ENCODE peak calls at places on chromosomes 1 and 21, in six cellular contexts. O is IMR-90, V is K562, Z is suprapubic skin, M is ovary, E is gastrocnemius medialis. R is an unnamed sample. For H3K36me3, the result is how much of the 10 kb centered on the place peaks cover.

GRCh38 chr1:183533617-183534174 is 56.6 kb downstream of the NCF2 start:
- DNase-seq in M (no peak), V (no peak), Z (no peak), E (no peak), O (no peak), R (no peak)

GRCh38 chr1:1680031-1680911 is 12.3 kb downstream of the SLC35E2B start:
- DNase-seq in O (no peak), M (no peak), V (peak), E (no peak), Z (no peak), R (peak)

GRCh38 chr1:70978623-70979022 is 69.0 kb downstream of the PTGER3 start:
- DNase-seq in O (no peak), E (no peak), Z (no peak), V (no peak), M (no peak), R (no peak)

GRCh38 chr21:40852563-40852962 is 5.6 kb upstream of the DSCAM start:
- DNase-seq in O (no peak), Z (no peak), E (no peak), M (no peak), V (no peak), R (no peak)

GRCh38 chr1:209207126-209207700 is 376.3 kb upstream of the CAMK1G start:
- DNase-seq in O (no peak), V (no peak), E (no peak), Z (no peak), M (no peak), R (no peak)

GRCh38 chr1:110067957-110068645 is 2.4 kb downstream of the ALX3 start:
- DNase-seq in V (no peak), Z (no peak), E (no peak), O (no peak), M (no peak), R (no peak)

GRCh38 chr1:232416026-232416568 is 213.8 kb downstream of the SIPA1L2 start:
- DNase-seq in E (no peak), Z (no peak), V (no peak), O (no peak), M (no peak), R (no peak)

GRCh38 chr1:81670286-81670685 is 130.4 kb upstream of the ADGRL2 start:
- DNase-seq in E (no peak), Z (peak), M (peak), O (peak), V (no peak), R (peak)

GRCh38 chr1:212838145-212838544 is 9.3 kb downstream of the SPATA45 start:
- DNase-seq in Z (no peak), V (no peak), M (no peak), E (no peak), O (no peak), R (no peak)

GRCh38 chr1:247111259-247111635 is 7.1 kb upstream of the ZNF669 start:
- DNase-seq in Z (no peak), V (peak), E (no peak), M (no peak), O (no peak), R (no peak)

DNA sequence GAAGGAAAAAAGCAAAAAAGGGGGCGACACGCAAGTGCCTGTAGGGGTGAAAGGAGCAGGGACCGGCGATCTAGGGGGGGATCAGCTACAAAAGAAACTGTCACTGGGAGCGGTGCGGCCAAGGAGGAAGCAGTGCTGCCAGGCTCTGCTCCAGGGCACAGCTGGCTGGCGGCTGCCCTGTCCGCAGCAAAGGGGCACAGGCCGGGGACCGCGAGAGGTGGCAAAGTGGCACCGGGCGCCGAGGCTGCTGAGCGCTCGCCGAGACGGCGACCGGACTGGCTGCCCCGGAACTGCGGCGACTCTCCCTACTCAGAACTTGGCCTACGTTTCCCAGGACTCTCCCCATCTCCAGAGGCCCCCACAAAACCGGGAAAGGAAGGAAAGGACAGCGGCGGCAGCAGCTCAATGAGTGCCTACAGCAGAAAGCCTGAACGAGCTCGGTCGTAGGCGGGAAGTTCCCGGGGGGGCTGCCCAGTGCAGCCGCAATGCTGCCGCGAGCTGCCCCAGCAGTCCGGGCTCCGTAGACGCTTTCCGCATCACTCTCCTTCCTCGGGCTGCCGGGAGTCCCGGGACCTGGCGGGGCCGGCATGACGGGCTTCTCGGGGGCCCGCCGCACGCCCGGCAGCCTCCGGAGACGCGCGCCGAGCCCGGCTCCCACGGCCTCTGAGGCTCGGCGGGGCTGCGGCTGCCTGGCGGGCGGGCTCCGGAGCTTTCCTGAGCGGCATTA is 998 bp upstream of the CDKN2C start:
- DNase-seq in V (peak), M (peak), E (no peak), O (no peak), Z (peak), R (peak)
- H3K27ac ChIP-seq in V (peak), M (peak), E (peak), O (peak), Z (peak), R (peak)

DNA sequence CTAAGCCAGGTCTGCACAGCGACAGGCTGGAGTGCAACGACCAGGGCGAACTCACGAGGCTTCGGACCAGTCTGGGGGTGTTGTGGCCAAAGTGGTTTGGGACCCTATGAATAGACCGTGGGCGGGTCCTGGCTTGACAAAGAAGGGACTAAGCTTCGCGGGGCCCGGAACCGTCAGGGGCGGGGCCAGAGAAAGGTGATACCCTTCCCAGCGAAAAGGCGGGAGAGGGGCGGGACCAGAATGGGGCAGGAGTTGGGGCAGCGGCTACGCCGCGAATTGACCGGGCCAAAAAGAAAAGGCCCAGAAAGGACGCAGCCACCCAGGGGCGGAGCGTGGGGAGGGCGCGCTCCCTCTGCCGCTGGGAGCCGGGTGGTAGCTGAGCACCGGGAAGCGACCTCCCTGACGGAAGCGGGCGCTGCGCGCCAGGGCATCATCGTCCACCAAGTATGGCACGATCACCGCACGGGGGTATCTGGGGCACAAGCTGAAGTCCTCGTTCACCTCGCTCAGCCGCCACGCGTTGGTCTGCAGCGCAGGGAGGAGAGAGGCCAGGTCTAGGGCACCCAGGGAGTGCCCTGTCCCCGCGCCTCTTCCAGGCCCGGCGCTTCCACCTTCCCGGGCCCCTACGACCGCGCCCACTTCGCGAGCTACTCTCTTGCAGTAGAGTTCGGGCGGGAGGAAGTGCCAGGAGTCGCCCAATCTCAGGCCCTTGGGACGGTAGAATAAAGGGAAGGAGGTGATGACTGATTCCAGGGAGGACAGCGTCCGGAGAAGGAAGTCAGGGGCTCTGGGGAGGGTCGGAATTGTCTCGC is 6.7 kb upstream of the FAM167B start:
- DNase-seq in O (peak), Z (peak), M (peak), V (no peak), E (no peak), R (peak)
- TF ChIP-seq POLR2A in O (peak), Z (peak), M (peak), V (no peak), E (peak), R (peak)

GRCh38 chr1:6770727-6771567 is 14.3 kb upstream of the CAMTA1 start:
- DNase-seq in V (no peak), E (no peak), Z (no peak), M (no peak), O (peak), R (no peak)
- H3K36me3 ChIP-seq in V (under half), E (under half), Z (under half), M (under half), O (under half), R (under half)

GRCh38 chr1:92909321-92909720 is 51.9 kb downstream of the DIPK1A start:
- DNase-seq in O (peak), M (no peak), Z (no peak), E (no peak), V (no peak), R (no peak)
- H3K27ac ChIP-seq in O (no peak), M (no peak), Z (no peak), E (no peak), V (no peak), R (no peak)

R was measured in sigmoid colon.